ENCODE peak calls at places on chromosomes 2 and 18, in four cellular contexts. One of them, this sample, is unnamed.

GRCh38 chr18:12092398-12093229 is 1.0 kb upstream of the ANKRD62 start:
- DNase-seq in HS-5: no peak
- DNase-seq in CD4-positive, CD25-positive, alpha-beta regulatory T cell: no peak
- DNase-seq in mucosa of gallbladder: no peak
- DNase-seq in this sample: peak

GRCh38 chr2:42371621-42372473 is 10.8 kb upstream of the COX7A2L start:
- DNase-seq in CD4-positive, CD25-positive, alpha-beta regulatory T cell: no peak
- DNase-seq in mucosa of gallbladder: no peak
- DNase-seq in HS-5: no peak
- DNase-seq in this sample: no peak

GRCh38 chr2:85437488-85438290 is 19.2 kb downstream of the SH2D6 start:
- DNase-seq in CD4-positive, CD25-positive, alpha-beta regulatory T cell: peak
- DNase-seq in mucosa of gallbladder: peak
- DNase-seq in HS-5: no peak
- DNase-seq in this sample: peak

GRCh38 chr2:143482316-143482715 is 353.1 kb downstream of the ARHGAP15 start:
- DNase-seq in mucosa of gallbladder: no peak
- DNase-seq in CD4-positive, CD25-positive, alpha-beta regulatory T cell: no peak
- DNase-seq in HS-5: no peak
- DNase-seq in this sample: no peak

GRCh38 chr2:234305846-234306245 is 191.0 kb downstream of the ARL4C start:
- DNase-seq in CD4-positive, CD25-positive, alpha-beta regulatory T cell: no peak
- DNase-seq in HS-5: no peak
- DNase-seq in mucosa of gallbladder: no peak
- DNase-seq in this sample: no peak

GRCh38 chr2:112880696-112881095 is 30.3 kb upstream of the IL37 start:
- DNase-seq in HS-5: no peak
- DNase-seq in mucosa of gallbladder: no peak
- DNase-seq in CD4-positive, CD25-positive, alpha-beta regulatory T cell: no peak
- DNase-seq in this sample: no peak

GRCh38 chr2:213119061-213119809 is 32.2 kb downstream of the IKZF2 start:
- DNase-seq in CD4-positive, CD25-positive, alpha-beta regulatory T cell: peak
- DNase-seq in mucosa of gallbladder: no peak
- DNase-seq in HS-5: peak
- DNase-seq in this sample: no peak

GRCh38 chr2:119223521-119224390 is at the start of gene STEAP3:
- DNase-seq in mucosa of gallbladder: peak
- DNase-seq in CD4-positive, CD25-positive, alpha-beta regulatory T cell: no peak
- DNase-seq in HS-5: no peak
- DNase-seq in this sample: peak

GRCh38 chr18:22391571-22392359 is 25.9 kb downstream of the CTAGE1 start:
- DNase-seq in mucosa of gallbladder: no peak
- DNase-seq in CD4-positive, CD25-positive, alpha-beta regulatory T cell: no peak
- DNase-seq in HS-5: peak
- DNase-seq in this sample: no peak

GRCh38 chr2:173588931-173589369 is 234.3 kb downstream of the CDCA7 start:
- DNase-seq in CD4-positive, CD25-positive, alpha-beta regulatory T cell: no peak
- DNase-seq in mucosa of gallbladder: no peak
- DNase-seq in HS-5: no peak
- DNase-seq in this sample: peak

GRCh38 chr2:174705321-174705720 is 59.0 kb downstream of the CHRNA1 start:
- DNase-seq in CD4-positive, CD25-positive, alpha-beta regulatory T cell: no peak
- DNase-seq in mucosa of gallbladder: no peak
- DNase-seq in HS-5: no peak
- DNase-seq in this sample: no peak

GRCh38 chr18:63162271-63163014 is 157.1 kb downstream of the BCL2 start:
- DNase-seq in CD4-positive, CD25-positive, alpha-beta regulatory T cell: no peak
- DNase-seq in mucosa of gallbladder: no peak
- DNase-seq in HS-5: no peak
- DNase-seq in this sample: no peak

GRCh38 chr2:165563468-165564225 is 94.1 kb downstream of the CSRNP3 start:
- DNase-seq in HS-5: no peak
- DNase-seq in CD4-positive, CD25-positive, alpha-beta regulatory T cell: no peak
- DNase-seq in mucosa of gallbladder: no peak
- DNase-seq in this sample: no peak

GRCh38 chr2:19536136-19536535 is 177.7 kb upstream of the OSR1 start:
- DNase-seq in CD4-positive, CD25-positive, alpha-beta regulatory T cell: no peak
- DNase-seq in HS-5: no peak
- DNase-seq in mucosa of gallbladder: no peak
- DNase-seq in this sample: no peak

GRCh38 chr2:168118733-168119518 is 128.5 kb downstream of the STK39 start:
- DNase-seq in mucosa of gallbladder: no peak
- DNase-seq in CD4-positive, CD25-positive, alpha-beta regulatory T cell: peak
- DNase-seq in HS-5: peak
- DNase-seq in this sample: no peak

GRCh38 chr18:44899832-44900231 is 219.1 kb downstream of the SETBP1 start:
- DNase-seq in mucosa of gallbladder: no peak
- DNase-seq in CD4-positive, CD25-positive, alpha-beta regulatory T cell: no peak
- DNase-seq in HS-5: no peak
- DNase-seq in this sample: no peak

GRCh38 chr18:64734063-64734462 is 585.2 kb upstream of the LINC00305 start:
- DNase-seq in CD4-positive, CD25-positive, alpha-beta regulatory T cell: no peak
- DNase-seq in HS-5: no peak
- DNase-seq in mucosa of gallbladder: no peak
- DNase-seq in this sample: no peak

GRCh38 chr18:28267878-28268625 is 91.1 kb upstream of the CDH2 start:
- DNase-seq in HS-5: peak
- DNase-seq in CD4-positive, CD25-positive, alpha-beta regulatory T cell: no peak
- DNase-seq in mucosa of gallbladder: no peak
- DNase-seq in this sample: no peak

This sample was measured in thyroid gland.